ENCODE peak calls at places on chromosomes 6 and 20, in four cellular contexts. C is neural progenitor cell, V is GM12865, H is neural crest cell. Z is an unnamed sample.

GRCh38 chr6:139161169-139161568 is 26.3 kb downstream of the HECA start:
- DNase-seq in H (no peak), V (peak), C (no peak), Z (peak)

GRCh38 chr6:161076211-161076677 is 84.7 kb downstream of the MAP3K4 start:
- DNase-seq in H (no peak), C (no peak), V (no peak), Z (no peak)

GRCh38 chr6:1871936-1872335 is 262.2 kb downstream of the FOXC1 start:
- DNase-seq in C (peak), V (no peak), H (no peak), Z (no peak)

GRCh38 chr20:3390759-3391500 is 16.5 kb downstream of the DNAAF9 start:
- DNase-seq in V (no peak), H (no peak), C (no peak), Z (no peak)

GRCh38 chr20:19497064-19497463 is 261.0 kb upstream of the RIN2 start:
- DNase-seq in C (no peak), V (no peak), H (no peak), Z (no peak)

GRCh38 chr6:136783021-136783420 is 9.3 kb downstream of the MAP3K5 start:
- DNase-seq in C (no peak), H (no peak), V (no peak), Z (no peak)

GRCh38 chr20:8803065-8803464 is 265.8 kb upstream of the PLCB4 start:
- DNase-seq in V (no peak), H (no peak), C (no peak), Z (no peak)

GRCh38 chr20:8305449-8305978 is 173.4 kb downstream of the PLCB1 start:
- DNase-seq in H (peak), C (peak), V (peak), Z (peak)

GRCh38 chr20:41701596-41702350 is 83.6 kb upstream of the CHD6 start:
- DNase-seq in H (no peak), C (peak), V (no peak), Z (no peak)

GRCh38 chr20:2109425-2110210 is 8.0 kb downstream of the STK35 start:
- DNase-seq in V (no peak), H (no peak), C (no peak), Z (no peak)

GRCh38 chr20:46894579-46894958 is at the start of gene EYA2:
- DNase-seq in V (peak), C (peak), H (peak), Z (no peak)

GRCh38 chr20:46894971-46895905 is 595 bp downstream of the EYA2 start:
- DNase-seq in H (peak), C (peak), V (peak), Z (no peak)

GRCh38 chr20:46893051-46893450 is 1.6 kb upstream of the EYA2 start:
- DNase-seq in V (no peak), C (no peak), H (no peak), Z (no peak)

GRCh38 chr20:46893877-46894578 is 615 bp upstream of the EYA2 start:
- DNase-seq in H (no peak), V (no peak), C (no peak), Z (no peak)

DNA sequence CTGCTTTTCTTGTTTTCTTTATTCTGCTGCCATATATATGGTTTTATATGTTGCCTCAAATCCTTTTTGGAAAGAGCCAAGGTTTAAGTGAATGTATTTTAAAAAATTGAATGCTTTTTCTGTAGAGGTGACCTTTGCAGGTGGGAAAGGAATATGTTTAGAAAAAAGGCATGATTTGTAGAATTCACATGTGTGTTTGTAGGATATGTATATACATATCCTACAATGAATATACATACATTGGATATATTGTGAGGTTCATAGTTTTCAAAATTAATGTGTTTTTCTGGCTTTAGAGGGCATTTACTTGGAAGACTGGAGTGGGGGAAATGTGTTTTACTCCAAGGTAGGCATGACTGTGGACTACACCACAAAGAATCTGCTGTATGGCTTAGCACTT is 4.0 kb upstream of the EYA2 start:
- DNase-seq in H (no peak), V (no peak), C (no peak), Z (no peak)
- TF ChIP-seq CTCF in H (no peak), V (no peak), C (no peak), Z (no peak)

DNA sequence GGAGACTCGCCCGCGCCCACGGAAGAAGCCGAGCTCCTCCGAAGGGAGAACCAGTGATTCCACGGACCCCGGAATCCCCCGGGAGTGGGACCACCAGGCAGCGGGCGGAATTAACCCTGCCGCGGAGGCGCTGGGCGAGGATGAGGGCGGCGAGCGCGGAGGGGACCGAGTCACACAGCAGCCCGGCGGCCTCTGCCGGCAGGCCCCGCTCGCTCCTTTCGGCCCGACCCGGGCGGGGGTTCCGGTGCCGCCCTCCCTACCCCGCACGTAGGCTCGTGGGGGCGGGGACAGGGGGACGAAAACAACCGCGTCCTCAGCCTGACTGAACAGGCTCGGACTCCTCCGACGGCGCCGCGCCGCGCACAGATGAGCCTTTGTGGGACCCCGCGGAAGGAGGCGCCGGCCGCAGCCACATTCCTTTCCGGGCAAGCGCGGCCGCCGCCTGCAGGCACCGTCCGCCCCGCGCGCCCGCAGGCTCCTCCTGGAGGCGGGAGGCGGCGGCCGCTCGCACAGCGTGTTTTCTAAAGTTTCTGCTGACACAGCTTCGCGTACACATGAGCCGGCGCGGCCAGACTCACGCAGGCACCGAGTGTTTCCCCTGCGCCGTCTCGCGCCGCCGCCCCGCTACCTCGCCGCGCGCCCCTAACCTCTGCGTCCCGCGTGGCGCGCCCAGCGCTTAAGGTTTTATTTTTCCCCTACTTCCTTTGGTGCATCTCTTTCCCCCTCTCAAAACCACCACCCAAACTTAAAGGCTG is 244.3 kb downstream of the ARID1B start:
- DNase-seq in H (peak), V (peak), C (peak), Z (peak)
- TF ChIP-seq CTCF in H (peak), V (peak), C (peak), Z (peak)

GRCh38 chr20:13610205-13610604 is 28.5 kb downstream of the TASP1 start:
- DNase-seq in H (no peak), C (peak), V (peak), Z (peak)
- TF ChIP-seq CTCF in H (peak), C (peak), V (peak), Z (peak)

GRCh38 chr6:68229566-68229965 is 405.5 kb upstream of the ADGRB3 start:
- DNase-seq in V (no peak), C (no peak), H (no peak), Z (no peak)

GRCh38 chr6:68225729-68226128 is 409.4 kb upstream of the ADGRB3 start:
- DNase-seq in V (no peak), H (no peak), C (no peak), Z (no peak)

GRCh38 chr6:68226460-68226859 is 408.6 kb upstream of the ADGRB3 start:
- DNase-seq in H (no peak), V (peak), C (peak), Z (no peak)
- TF ChIP-seq CTCF in H (peak), V (peak), C (peak), Z (no peak)